ENCODE peak calls at places on chromosomes 11 and 22, in nine cellular contexts. J, R, V, M, A, D, U, Q and W are unnamed samples.
A peak's percentile ranks its signal among the peaks of the same experiment; 100 is the strongest.

GRCh38 chr22:50474711-50475651 is at the start of gene SBF1:
- DNase-seq in Q (peak; percentile 100), A (peak; percentile 86), U (no peak), J (peak; percentile 78), D (peak; percentile 95), R (peak; percentile 95), M (peak; percentile 85), V (peak; percentile 98), W (peak; percentile 50)

GRCh38 chr11:66692871-66693331 is 15.2 kb upstream of the RBM4B start:
- DNase-seq in U (no peak), D (no peak), R (no peak), M (no peak), V (no peak), A (no peak), J (no peak), Q (no peak), W (no peak)

GRCh38 chr22:37892566-37893338 is 13.3 kb upstream of the MICALL1 start:
- DNase-seq in U (no peak), M (no peak), Q (no peak), V (no peak), R (peak; percentile 72), J (no peak), D (no peak), A (no peak), W (no peak)

GRCh38 chr11:1773131-1773510 is 9.4 kb upstream of the CTSD start:
- DNase-seq in M (no peak), V (no peak), R (no peak), J (no peak), D (no peak), U (no peak), A (no peak), Q (no peak), W (no peak)

GRCh38 chr11:128579790-128580504 is 7.4 kb downstream of the ETS1 start:
- DNase-seq in D (no peak), Q (peak; percentile 43), U (peak; percentile 46), A (peak; percentile 78), V (no peak), J (peak; percentile 55), R (no peak), M (no peak), W (no peak)

GRCh38 chr11:69009441-69010211 is 3.4 kb downstream of the MRGPRF start:
- DNase-seq in R (no peak), Q (no peak), M (no peak), D (no peak), V (no peak), A (no peak), J (no peak), U (no peak), W (no peak)

GRCh38 chr22:34976886-34977285 is 89.1 kb upstream of the ISX start:
- DNase-seq in D (no peak), R (no peak), Q (no peak), M (no peak), V (no peak), U (no peak), J (no peak), A (no peak), W (no peak)

GRCh38 chr11:78370406-78371172 is 47.0 kb downstream of the GAB2 start:
- DNase-seq in A (peak; percentile 56), J (no peak), Q (no peak), V (no peak), R (peak; percentile 69), M (no peak), D (no peak), U (no peak), W (no peak)

GRCh38 chr11:15114501-15115475 is at the start of gene INSC:
- DNase-seq in V (peak; percentile 79), D (peak; percentile 7), U (no peak), J (no peak), Q (no peak), A (no peak), M (no peak), R (no peak), W (no peak)

GRCh38 chr11:95435192-95435591 is 204.2 kb upstream of the SESN3 start:
- DNase-seq in D (no peak), R (no peak), M (no peak), A (no peak), U (no peak), V (no peak), Q (no peak), J (no peak), W (no peak)

GRCh38 chr11:101617735-101618332 is 34.0 kb upstream of the TRPC6 start:
- DNase-seq in J (no peak), V (peak; percentile 43), D (no peak), U (no peak), M (no peak), R (no peak), A (peak; percentile 43), Q (no peak), W (peak; percentile 18)

GRCh38 chr11:124656759-124657627 is 16.5 kb downstream of the SIAE start:
- DNase-seq in Q (no peak), D (no peak), M (no peak), A (no peak), U (no peak), J (no peak), R (no peak), V (peak; percentile 66), W (no peak)

GRCh38 chr11:31863170-31863929 is 52.2 kb upstream of the PAX6 start:
- DNase-seq in U (no peak), D (no peak), J (no peak), R (no peak), Q (no peak), A (no peak), V (no peak), M (no peak), W (no peak)

GRCh38 chr11:31865606-31866300 is 54.6 kb upstream of the PAX6 start:
- DNase-seq in D (no peak), U (no peak), R (no peak), V (no peak), A (no peak), Q (no peak), J (no peak), M (no peak), W (no peak)

GRCh38 chr11:31855466-31855865 is 44.3 kb upstream of the PAX6 start:
- DNase-seq in M (no peak), J (no peak), A (no peak), R (no peak), D (no peak), V (no peak), Q (no peak), U (no peak), W (no peak)

GRCh38 chr11:31856248-31856647 is 45.1 kb upstream of the PAX6 start:
- DNase-seq in D (no peak), M (no peak), V (no peak), Q (no peak), R (no peak), U (no peak), J (no peak), A (no peak), W (no peak)

DNA sequence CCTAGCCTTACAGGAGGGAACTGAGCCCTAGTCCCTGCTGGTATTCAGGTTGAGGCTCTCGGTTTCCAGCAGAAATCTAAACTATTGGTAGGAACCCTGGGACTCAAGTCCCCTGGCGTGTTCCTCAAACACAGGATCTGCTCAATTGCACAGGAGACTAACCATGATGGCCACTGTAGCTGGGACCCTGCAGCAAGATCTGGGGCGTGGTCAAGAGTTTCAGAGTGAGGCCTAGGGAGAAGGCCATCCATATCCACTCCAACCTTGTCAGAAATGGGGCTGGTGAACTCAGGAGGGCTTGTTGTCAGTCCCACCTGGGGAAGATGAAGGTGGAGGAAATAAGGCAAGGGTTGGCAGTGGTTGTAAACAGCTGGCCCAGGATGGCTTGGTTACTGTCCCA is 49.9 kb upstream of the PAX6 start:
- DNase-seq in J (no peak), Q (no peak), D (no peak), R (no peak), M (no peak), U (no peak), A (no peak), V (no peak), W (no peak)
- TF ChIP-seq CTCF in J (no peak), Q (no peak), D (no peak), R (no peak), M (no peak), U (no peak), A (no peak), V (no peak), W (no peak)

DNA sequence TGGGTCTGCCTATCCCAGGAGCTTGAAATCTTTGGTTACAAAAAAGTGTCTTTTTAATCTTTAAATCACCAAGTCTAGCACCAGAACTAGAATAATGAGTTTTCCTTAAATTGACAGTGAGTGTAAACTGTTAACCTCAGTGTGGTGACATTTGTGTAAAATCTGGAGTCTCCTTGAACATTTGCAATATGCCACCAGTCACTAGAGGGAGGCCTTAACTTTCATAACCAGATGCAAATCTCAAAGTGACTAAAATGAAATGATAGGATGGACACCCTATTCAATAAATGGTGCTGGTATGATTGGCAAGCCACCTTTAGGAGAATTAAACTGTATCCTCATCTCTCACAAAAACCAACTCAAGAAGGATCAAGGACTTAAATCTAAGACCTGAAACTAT is 8.3 kb upstream of the SCGB1D2 start:
- DNase-seq in M (no peak), D (no peak), U (no peak), A (peak; percentile 14), Q (no peak), J (no peak), R (no peak), V (no peak), W (no peak)
- TF ChIP-seq CTCF in M (peak; percentile 12), D (no peak), U (peak; percentile 39), A (peak; percentile 8), Q (peak; percentile 17), J (peak; percentile 49), R (no peak), V (no peak), W (no peak)

GRCh38 chr22:33537059-33537458 is 383.2 kb downstream of the LARGE1 start:
- DNase-seq in V (no peak), J (no peak), A (no peak), Q (no peak), M (no peak), R (no peak), D (no peak), U (no peak), W (no peak)
- TF ChIP-seq CTCF in V (no peak), J (no peak), A (no peak), Q (no peak), M (no peak), R (no peak), D (no peak), U (no peak), W (no peak)

GRCh38 chr22:44086759-44087158 is 62.7 kb downstream of the PARVB start:
- DNase-seq in A (no peak), Q (no peak), U (no peak), M (no peak), D (no peak), J (no peak), R (no peak), V (no peak), W (no peak)

GRCh38 chr22:44089717-44090570 is 65.8 kb downstream of the PARVB start:
- DNase-seq in R (no peak), J (no peak), A (no peak), Q (no peak), V (no peak), D (no peak), U (no peak), M (no peak), W (no peak)

GRCh38 chr22:44091021-44091721 is 67.1 kb downstream of the PARVB start:
- DNase-seq in U (no peak), A (peak; percentile 36), D (peak; percentile 11), J (no peak), V (peak; percentile 52), M (no peak), R (no peak), Q (no peak), W (no peak)

GRCh38 chr22:44090571-44090905 is 66.4 kb downstream of the PARVB start:
- DNase-seq in V (no peak), A (no peak), U (no peak), R (no peak), M (no peak), D (no peak), J (no peak), Q (no peak), W (no peak)

GRCh38 chr22:44088976-44089570 is 65.0 kb downstream of the PARVB start:
- DNase-seq in Q (no peak), M (peak; percentile 79), J (peak; percentile 2), D (no peak), V (no peak), A (peak; percentile 69), R (no peak), U (no peak), W (peak; percentile 25)
- TF ChIP-seq CTCF in Q (no peak), M (no peak), J (no peak), D (no peak), V (no peak), A (no peak), R (no peak), U (no peak), W (no peak)